ENCODE peak calls at places on chromosomes 1 and 21, in four cellular contexts. M is adrenal gland; N is Jurkat, Clone E6-1; P is NCI-H69. B is an unnamed sample.

GRCh38 chr1:213186168-213186567 is 135.1 kb downstream of the RPS6KC1 start:
- DNase-seq in N (no peak), P (no peak), M (no peak), B (no peak)

GRCh38 chr1:23960291-23960718 is 677 bp downstream of the PNRC2 start:
- DNase-seq in N (no peak), P (no peak), M (no peak), B (no peak)

GRCh38 chr1:58982259-58982998 is 198.6 kb upstream of the JUN start:
- DNase-seq in N (no peak), M (no peak), P (peak; percentile 93), B (peak; percentile 90)

GRCh38 chr21:27476696-27477095 is 509.8 kb upstream of the ADAMTS5 start:
- DNase-seq in N (no peak), M (no peak), P (no peak), B (no peak)

GRCh38 chr1:212754193-212754592 is 37.4 kb downstream of the NSL1 start:
- DNase-seq in N (peak; percentile 76), M (no peak), P (no peak), B (no peak)

GRCh38 chr1:24555591-24556413 is at the start of gene NCMAP:
- DNase-seq in P (peak; percentile 36), N (no peak), M (no peak), B (peak; percentile 58)

GRCh38 chr1:221637641-221638041 is 104.2 kb downstream of the DUSP10 start:
- DNase-seq in M (no peak), P (peak; percentile 21), N (no peak), B (no peak)

GRCh38 chr1:167791281-167792209 is 69.8 kb downstream of the MPZL1 start:
- DNase-seq in N (no peak), P (peak; percentile 15), M (peak; percentile 35), B (no peak)

GRCh38 chr1:107748529-107748928 is 216.5 kb downstream of the VAV3 start:
- DNase-seq in M (no peak), P (peak; percentile 51), N (no peak), B (peak; percentile 53)

GRCh38 chr1:108817016-108817415 is 39.9 kb downstream of the AKNAD1 start:
- DNase-seq in P (peak; percentile 54), M (no peak), N (no peak), B (peak; percentile 25)

GRCh38 chr1:178490967-178491366 is 5.8 kb downstream of the CLEC20A start:
- DNase-seq in P (no peak), M (no peak), N (no peak), B (no peak)

B was measured in NCI-H146.